ENCODE peak calls at places on chromosomes 1 and 21, in four cellular contexts. One of them, this sample, is unnamed.

GRCh38 chr1:247332901-247333361 is 1.3 kb upstream of the ZNF496 start:
- DNase-seq in HepG2: no peak
- DNase-seq in K562: no peak
- DNase-seq in H1: no peak
- DNase-seq in this sample: peak

GRCh38 chr1:167648252-167648849 is 18.3 kb downstream of the RCSD1 start:
- DNase-seq in H1: no peak
- DNase-seq in HepG2: no peak
- DNase-seq in K562: no peak
- DNase-seq in this sample: no peak

GRCh38 chr1:91803133-91803532 is 82.8 kb downstream of the TGFBR3 start:
- DNase-seq in H1: no peak
- DNase-seq in K562: no peak
- DNase-seq in HepG2: no peak
- DNase-seq in this sample: no peak

GRCh38 chr1:56526571-56527174 is 52.7 kb downstream of the PLPP3 start:
- DNase-seq in HepG2: no peak
- DNase-seq in H1: no peak
- DNase-seq in K562: no peak
- DNase-seq in this sample: no peak

GRCh38 chr1:229192031-229192430 is 78.9 kb upstream of the RAB4A start:
- DNase-seq in HepG2: no peak
- DNase-seq in H1: no peak
- DNase-seq in K562: no peak
- DNase-seq in this sample: no peak

GRCh38 chr1:32500387-32501209 is 35.7 kb downstream of the ZBTB8B start:
- DNase-seq in HepG2: no peak
- DNase-seq in K562: peak
- DNase-seq in H1: peak
- DNase-seq in this sample: peak

GRCh38 chr1:22296701-22297591 is 154.0 kb upstream of the WNT4 start:
- DNase-seq in K562: peak
- DNase-seq in H1: peak
- DNase-seq in HepG2: no peak
- DNase-seq in this sample: no peak

GRCh38 chr21:37364722-37365121 is 1.9 kb upstream of the DYRK1A start:
- DNase-seq in K562: peak
- DNase-seq in HepG2: no peak
- DNase-seq in H1: no peak
- DNase-seq in this sample: no peak

GRCh38 chr1:191498318-191498717 is 659.9 kb upstream of the RGS18 start:
- DNase-seq in H1: no peak
- DNase-seq in K562: peak
- DNase-seq in HepG2: no peak
- DNase-seq in this sample: peak

GRCh38 chr1:53438427-53439336 is 20.5 kb upstream of the DMRTB1 start:
- DNase-seq in K562: no peak
- DNase-seq in HepG2: no peak
- DNase-seq in H1: no peak
- DNase-seq in this sample: no peak

GRCh38 chr1:87989346-87989745 is 660.7 kb downstream of the LMO4 start:
- DNase-seq in HepG2: no peak
- DNase-seq in H1: no peak
- DNase-seq in K562: no peak
- DNase-seq in this sample: no peak

GRCh38 chr1:248597589-248597988 is at the start of gene OR2T10:
- DNase-seq in K562: no peak
- DNase-seq in HepG2: no peak
- DNase-seq in H1: no peak
- DNase-seq in this sample: no peak

GRCh38 chr1:204615881-204616280 is 69.7 kb downstream of the LRRN2 start:
- DNase-seq in H1: no peak
- DNase-seq in K562: no peak
- DNase-seq in HepG2: no peak
- DNase-seq in this sample: no peak

GRCh38 chr1:240126821-240127220 is 35.1 kb downstream of the FMN2 start:
- DNase-seq in HepG2: no peak
- DNase-seq in H1: no peak
- DNase-seq in K562: no peak
- DNase-seq in this sample: no peak

GRCh38 chr1:212977781-212978645 is 27.7 kb downstream of the VASH2 start:
- DNase-seq in HepG2: no peak
- DNase-seq in H1: no peak
- DNase-seq in K562: no peak
- DNase-seq in this sample: no peak

GRCh38 chr1:21244154-21244553 is 46.1 kb downstream of the ECE1 start:
- DNase-seq in H1: no peak
- DNase-seq in K562: no peak
- DNase-seq in HepG2: no peak
- DNase-seq in this sample: no peak

GRCh38 chr1:151990856-151991198 is 2.8 kb downstream of the S100A10 start:
- DNase-seq in H1: no peak
- DNase-seq in K562: no peak
- DNase-seq in HepG2: peak
- DNase-seq in this sample: peak

GRCh38 chr1:146036990-146037646 is 15.6 kb upstream of the HJV start:
- DNase-seq in K562: peak
- DNase-seq in H1: peak
- DNase-seq in HepG2: peak
- DNase-seq in this sample: peak

GRCh38 chr21:25929859-25930520 is 195.2 kb downstream of the GABPA start:
- DNase-seq in HepG2: no peak
- DNase-seq in H1: no peak
- DNase-seq in K562: peak
- DNase-seq in this sample: no peak

GRCh38 chr1:67834246-67834877 is 1.1 kb upstream of the GNG12 start:
- DNase-seq in K562: no peak
- DNase-seq in HepG2: no peak
- DNase-seq in H1: no peak
- DNase-seq in this sample: no peak

GRCh38 chr21:39215078-39215477 is 31.8 kb upstream of the PSMG1 start:
- DNase-seq in K562: no peak
- DNase-seq in H1: no peak
- DNase-seq in HepG2: no peak
- DNase-seq in this sample: no peak
- TF ChIP-seq JUN in K562: no peak
- TF ChIP-seq JUN in H1: no peak
- TF ChIP-seq JUN in HepG2: no peak
- TF ChIP-seq JUN in this sample: no peak

DNA sequence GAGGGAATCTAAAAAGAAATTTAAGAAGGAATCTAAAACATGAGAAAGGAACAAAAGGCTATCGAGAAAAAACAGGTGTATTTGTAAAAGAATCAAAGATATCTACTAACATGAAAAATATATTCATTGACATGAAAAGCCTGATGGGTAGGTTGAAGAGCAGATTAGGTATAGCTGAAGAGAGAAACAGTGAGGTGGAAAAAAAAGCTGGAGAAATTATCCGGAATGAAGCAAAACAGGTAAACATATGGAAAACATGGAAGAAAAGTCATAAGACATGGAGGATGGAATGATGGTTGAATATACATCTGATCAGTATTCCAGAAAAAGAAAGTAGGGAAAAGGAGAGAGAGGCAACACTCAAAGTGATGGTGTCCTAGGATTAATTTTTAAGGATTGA is 9.6 kb downstream of the EVA1C start:
- DNase-seq in K562: no peak
- DNase-seq in H1: no peak
- DNase-seq in HepG2: no peak
- DNase-seq in this sample: no peak
- TF ChIP-seq POLR2AphosphoS5 in K562: no peak
- TF ChIP-seq POLR2AphosphoS5 in H1: no peak
- TF ChIP-seq POLR2AphosphoS5 in HepG2: no peak
- TF ChIP-seq POLR2AphosphoS5 in this sample: no peak

DNA sequence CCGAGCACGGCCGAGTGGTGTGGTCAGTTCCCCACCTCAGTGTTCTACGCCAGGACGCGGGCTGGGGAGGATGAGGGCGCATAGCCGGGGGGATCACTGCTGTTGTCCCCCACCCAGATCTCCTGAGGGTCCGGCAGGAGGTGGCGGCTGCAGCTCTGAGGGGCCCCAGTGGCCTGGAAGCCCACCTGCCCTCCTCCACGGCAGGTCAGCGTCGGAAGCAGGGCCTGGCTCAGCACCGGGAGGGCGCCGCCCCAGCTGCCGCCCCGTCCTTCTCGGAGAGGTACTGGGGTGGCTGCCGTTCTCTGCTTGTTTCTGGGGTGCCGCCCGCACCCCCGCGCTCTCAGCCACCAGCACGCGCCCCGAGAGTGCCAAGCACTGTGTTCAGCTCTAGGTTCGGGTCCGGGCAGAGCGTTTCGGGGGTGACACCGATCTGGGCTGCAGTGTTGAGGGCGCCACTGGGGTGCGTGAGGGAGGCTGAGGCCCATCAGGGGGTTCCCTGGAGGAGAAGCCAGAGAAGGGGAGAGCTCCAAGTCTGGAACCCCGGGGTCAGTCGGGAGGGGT is 17.4 kb downstream of the SAMD11 start:
- DNase-seq in K562: no peak
- DNase-seq in HepG2: no peak
- DNase-seq in H1: no peak
- DNase-seq in this sample: no peak
- TF ChIP-seq JUN in K562: no peak
- TF ChIP-seq JUN in HepG2: no peak
- TF ChIP-seq JUN in H1: no peak
- TF ChIP-seq JUN in this sample: no peak

DNA sequence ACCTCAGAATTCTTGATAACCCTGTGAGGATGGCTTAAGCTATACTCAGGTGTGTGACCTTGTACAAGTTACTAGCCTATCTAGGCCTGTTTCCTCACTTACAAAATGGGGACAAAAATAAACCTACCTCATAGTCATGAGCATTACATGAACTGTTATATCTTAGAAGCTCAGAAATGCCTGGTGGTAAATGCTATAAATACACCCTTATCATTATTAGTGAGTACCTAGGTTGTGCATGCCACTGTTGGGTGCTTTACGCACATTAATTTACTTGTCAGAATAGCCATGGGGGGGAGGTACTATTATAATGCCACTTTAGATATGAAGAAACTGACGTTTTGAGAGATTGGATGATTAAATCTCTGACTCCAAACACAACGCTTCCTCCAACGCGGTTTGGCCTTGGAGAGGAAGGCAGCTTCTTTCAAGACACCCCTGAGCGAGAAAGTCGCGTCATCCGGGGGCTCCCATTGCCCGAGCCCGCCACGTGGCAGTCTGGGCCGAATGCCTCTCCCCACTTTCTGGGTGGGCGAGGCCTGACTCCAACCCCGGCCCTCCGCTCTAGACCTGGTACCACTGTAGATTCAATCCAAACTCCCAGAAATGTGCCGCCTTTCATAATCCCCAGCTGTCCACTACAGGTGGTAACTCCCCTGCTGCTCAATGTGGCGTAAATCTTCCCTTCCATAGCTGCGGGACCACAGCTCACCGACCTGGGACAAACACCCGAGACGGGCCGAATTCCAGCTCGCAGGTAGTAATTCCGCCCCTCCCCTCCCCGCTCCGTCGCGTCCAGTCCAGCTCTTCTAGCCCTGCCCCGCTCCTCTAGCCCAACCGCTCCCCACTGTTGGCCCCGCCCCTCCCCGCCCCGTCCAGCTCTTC is 773 bp upstream of the RAD54L start:
- DNase-seq in H1: peak
- DNase-seq in K562: peak
- DNase-seq in HepG2: no peak
- DNase-seq in this sample: no peak
- TF ChIP-seq POLR2AphosphoS5 in H1: no peak
- TF ChIP-seq POLR2AphosphoS5 in K562: no peak
- TF ChIP-seq POLR2AphosphoS5 in HepG2: peak
- TF ChIP-seq POLR2AphosphoS5 in this sample: no peak

GRCh38 chr1:198902616-198903140 is 263.8 kb downstream of the PTPRC start:
- DNase-seq in H1: no peak
- DNase-seq in HepG2: no peak
- DNase-seq in K562: no peak
- DNase-seq in this sample: no peak
- TF ChIP-seq JUN in H1: no peak
- TF ChIP-seq JUN in HepG2: no peak
- TF ChIP-seq JUN in K562: no peak
- TF ChIP-seq JUN in this sample: no peak

GRCh38 chr1:235971571-235972315 is 93.1 kb downstream of the NID1 start:
- DNase-seq in HepG2: peak
- DNase-seq in H1: peak
- DNase-seq in K562: peak
- DNase-seq in this sample: peak
- TF ChIP-seq POLR2AphosphoS5 in HepG2: peak
- TF ChIP-seq POLR2AphosphoS5 in H1: peak
- TF ChIP-seq POLR2AphosphoS5 in K562: no peak
- TF ChIP-seq POLR2AphosphoS5 in this sample: no peak

GRCh38 chr1:42949312-42950145 is 9.1 kb downstream of the SLC2A1 start:
- DNase-seq in HepG2: no peak
- DNase-seq in K562: peak
- DNase-seq in H1: no peak
- DNase-seq in this sample: peak

GRCh38 chr1:42953182-42954180 is 5.2 kb downstream of the SLC2A1 start:
- DNase-seq in H1: no peak
- DNase-seq in K562: no peak
- DNase-seq in HepG2: no peak
- DNase-seq in this sample: no peak

GRCh38 chr1:42950146-42950480 is 8.6 kb downstream of the SLC2A1 start:
- DNase-seq in H1: no peak
- DNase-seq in HepG2: no peak
- DNase-seq in K562: no peak
- DNase-seq in this sample: no peak

GRCh38 chr1:42951588-42951987 is 7.1 kb downstream of the SLC2A1 start:
- DNase-seq in H1: no peak
- DNase-seq in HepG2: no peak
- DNase-seq in K562: no peak
- DNase-seq in this sample: no peak

DNA sequence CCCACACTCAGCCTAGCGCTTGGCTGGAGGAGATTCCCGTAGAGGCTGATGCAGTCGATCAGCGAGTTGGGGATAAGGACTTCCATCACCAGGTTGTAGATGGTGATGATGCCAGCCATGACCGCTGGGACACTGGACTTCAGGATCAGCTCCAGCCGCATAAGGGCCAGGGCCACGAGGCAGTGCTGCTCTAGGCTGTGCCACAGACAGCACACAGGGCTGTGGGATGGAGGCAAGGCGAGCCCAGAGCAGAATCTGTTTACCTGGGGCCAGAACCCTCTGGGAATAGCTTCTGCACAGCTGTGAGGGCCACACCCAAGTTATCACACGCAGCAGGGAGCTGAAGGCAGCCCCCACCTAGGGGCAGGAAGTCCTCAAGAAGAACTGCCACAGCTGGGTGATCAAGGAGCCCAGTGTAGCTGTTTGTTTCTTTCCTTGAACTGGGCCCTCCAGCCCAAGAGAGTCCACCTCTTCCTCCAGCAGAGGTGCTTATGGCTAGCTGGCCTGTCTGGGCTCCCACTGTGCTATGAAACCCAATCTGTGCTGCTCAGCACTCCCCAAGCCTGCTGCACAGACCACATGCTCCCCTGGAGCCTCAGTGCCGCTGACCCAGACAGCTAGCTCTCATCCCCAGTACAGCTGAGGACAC is 6.2 kb downstream of the SLC2A1 start:
- DNase-seq in H1: no peak
- DNase-seq in HepG2: no peak
- DNase-seq in K562: peak
- DNase-seq in this sample: no peak
- TF ChIP-seq JUN in H1: no peak
- TF ChIP-seq JUN in HepG2: no peak
- TF ChIP-seq JUN in K562: no peak
- TF ChIP-seq JUN in this sample: no peak

GRCh38 chr1:10032590-10033358 is at the start of gene UBE4B:
- DNase-seq in H1: peak
- DNase-seq in K562: peak
- DNase-seq in HepG2: peak
- DNase-seq in this sample: peak
- TF ChIP-seq POLR2AphosphoS5 in H1: peak
- TF ChIP-seq POLR2AphosphoS5 in K562: peak
- TF ChIP-seq POLR2AphosphoS5 in HepG2: no peak
- TF ChIP-seq POLR2AphosphoS5 in this sample: peak